ENCODE peak calls at places on chromosomes 5 and 9, in five cellular contexts. G is KBM-7; K is effector memory CD4-positive, alpha-beta T cell; U is heart right ventricle; I is HepG2. S is an unnamed sample.
A peak's percentile ranks its signal among the peaks of the same experiment; 100 is the strongest.

GRCh38 chr5:73763300-73764032 is 137.5 kb downstream of the ARHGEF28 start:
- DNase-seq in G (no peak), K (no peak), U (no peak), I (peak; percentile 88), S (no peak)

GRCh38 chr5:76460104-76460503 is 57.0 kb downstream of the IQGAP2 start:
- DNase-seq in G (no peak), K (no peak), U (no peak), I (no peak), S (no peak)

GRCh38 chr5:26940981-26941380 is 97.4 kb downstream of the CDH9 start:
- DNase-seq in G (no peak), K (no peak), U (no peak), I (no peak), S (no peak)

GRCh38 chr9:91122755-91123154 is 239.0 kb downstream of the AUH start:
- DNase-seq in G (no peak), K (no peak), U (no peak), I (no peak), S (no peak)

GRCh38 chr5:133497608-133498348 is 114.6 kb downstream of the FSTL4 start:
- DNase-seq in G (no peak), K (no peak), U (no peak), I (no peak), S (no peak)

GRCh38 chr5:78472469-78473106 is 112.2 kb downstream of the SCAMP1 start:
- DNase-seq in G (peak; percentile 26), K (no peak), U (no peak), I (peak; percentile 25), S (no peak)

GRCh38 chr9:134062461-134063087 is 5.3 kb downstream of the BRD3 start:
- DNase-seq in G (no peak), K (no peak), U (no peak), I (no peak), S (no peak)

GRCh38 chr5:142324377-142324870 is 397 bp downstream of the SPRY4 start:
- DNase-seq in G (no peak), K (no peak), U (no peak), I (no peak), S (no peak)

GRCh38 chr5:179209359-179210150 is 135.7 kb downstream of the ADAMTS2 start:
- DNase-seq in G (no peak), K (no peak), U (no peak), I (no peak), S (no peak)

GRCh38 chr5:173326501-173326960 is 1.7 kb downstream of the STC2 start:
- DNase-seq in G (peak; percentile 64), K (no peak), U (no peak), I (no peak), S (no peak)

GRCh38 chr5:149901511-149901910 is 43.1 kb downstream of the PDE6A start:
- DNase-seq in G (no peak), K (no peak), U (no peak), I (no peak), S (no peak)

GRCh38 chr9:27497883-27498553 is 26.1 kb upstream of the IFNK start:
- DNase-seq in G (no peak), K (no peak), U (no peak), I (no peak), S (no peak)

GRCh38 chr9:89427621-89428221 is 70.2 kb downstream of the SEMA4D start:
- DNase-seq in G (no peak), K (no peak), U (no peak), I (no peak), S (peak; percentile 58)

GRCh38 chr5:3179220-3179619 is 416.4 kb upstream of the IRX1 start:
- DNase-seq in G (no peak), K (no peak), U (no peak), I (no peak), S (no peak)